ENCODE peak calls at places on chromosomes 7 and 10, in nine cellular contexts. J, Z, Q, N, I, R, D, U and M are unnamed samples.

GRCh38 chr10:114758331-114758730 is 63.2 kb upstream of the FHIP2A start:
- DNase-seq in I (no peak), Z (no peak), U (no peak), D (no peak), N (no peak), Q (no peak), J (no peak), R (no peak), M (no peak)

GRCh38 chr10:43322769-43323168 is 48.7 kb upstream of the FXYD4 start:
- DNase-seq in U (peak; percentile 64), J (no peak), Q (peak; percentile 65), Z (peak; percentile 34), N (no peak), D (peak; percentile 91), R (no peak), I (peak; percentile 91), M (no peak)

GRCh38 chr7:13990319-13990983 is 985 bp upstream of the ETV1 start:
- DNase-seq in I (peak; percentile 34), Q (no peak), U (peak; percentile 40), R (no peak), J (peak; percentile 91), D (peak; percentile 58), Z (no peak), N (no peak), M (peak; percentile 90)

GRCh38 chr10:130739757-130740145 is 571.8 kb downstream of the TCERG1L start:
- DNase-seq in D (no peak), Z (no peak), R (no peak), N (no peak), U (no peak), Q (no peak), J (no peak), I (no peak), M (no peak)

GRCh38 chr10:68103867-68104255 is 5.4 kb upstream of the MYPN start:
- DNase-seq in Z (no peak), J (no peak), D (no peak), U (no peak), R (no peak), Q (no peak), N (no peak), I (no peak), M (no peak)

GRCh38 chr7:130865408-130866236 is 131.6 kb upstream of the KLF14 start:
- DNase-seq in N (no peak), Q (no peak), D (no peak), U (no peak), R (no peak), J (no peak), Z (no peak), I (no peak), M (no peak)

GRCh38 chr7:111755388-111755787 is 193.1 kb upstream of the IMMP2L start:
- DNase-seq in I (no peak), D (no peak), N (no peak), R (no peak), U (no peak), Q (no peak), J (no peak), Z (no peak), M (no peak)

GRCh38 chr7:120833551-120833950 is 24.4 kb downstream of the TSPAN12 start:
- DNase-seq in D (no peak), U (peak; percentile 44), N (no peak), R (no peak), J (peak; percentile 62), Q (no peak), Z (no peak), I (no peak), M (peak; percentile 57)

GRCh38 chr10:84308481-84309304 is 19.7 kb upstream of the CCSER2 start:
- DNase-seq in N (no peak), Q (peak; percentile 11), Z (no peak), R (peak; percentile 34), D (no peak), U (peak; percentile 52), J (peak; percentile 48), I (peak; percentile 51), M (peak; percentile 21)